ENCODE peak calls at places on chromosomes 16 and 17, in nine cellular contexts. H, C, D, E, Q, T, S, B and Z are unnamed samples.

GRCh38 chr17:15516150-15516549 is 47.1 kb downstream of the TVP23C start:
- DNase-seq in H (no peak), C (peak; percentile 87), D (no peak), E (no peak), Q (peak; percentile 41), T (no peak), S (no peak), B (peak; percentile 45), Z (no peak)

GRCh38 chr16:74280448-74280847 is 16.2 kb upstream of the PSMD7 start:
- DNase-seq in H (no peak), C (no peak), D (no peak), E (no peak), Q (no peak), T (no peak), S (no peak), B (no peak), Z (no peak)

GRCh38 chr16:89602273-89602951 is 11.0 kb upstream of the DPEP1 start:
- DNase-seq in H (no peak), C (peak; percentile 83), D (no peak), E (no peak), Q (peak; percentile 86), T (peak; percentile 88), S (no peak), B (peak; percentile 87), Z (peak; percentile 91)

GRCh38 chr17:81556863-81557262 is 4.7 kb upstream of the FAAP100 start:
- DNase-seq in H (no peak), C (no peak), D (no peak), E (no peak), Q (no peak), T (no peak), S (no peak), B (no peak), Z (no peak)

GRCh38 chr16:88333645-88334516 is 48.9 kb upstream of the ZNF469 start:
- DNase-seq in H (no peak), C (peak; percentile 23), D (no peak), E (no peak), Q (no peak), T (no peak), S (no peak), B (no peak), Z (no peak)

GRCh38 chr16:568401-569258 is 1.1 kb upstream of the PIGQ start:
- DNase-seq in H (no peak), C (no peak), D (no peak), E (no peak), Q (no peak), T (no peak), S (no peak), B (no peak), Z (no peak)

GRCh38 chr17:8192070-8192815 is 2.3 kb upstream of the BORCS6 start:
- DNase-seq in H (peak; percentile 88), C (peak; percentile 96), D (peak; percentile 80), E (peak; percentile 72), Q (peak; percentile 95), T (peak; percentile 93), S (peak; percentile 94), B (peak; percentile 93), Z (peak; percentile 83)

GRCh38 chr17:49146620-49147306 is 14.2 kb downstream of the B4GALNT2 start:
- DNase-seq in H (no peak), C (peak; percentile 100), D (peak; percentile 88), E (no peak), Q (peak; percentile 99), T (no peak), S (no peak), B (peak; percentile 96), Z (no peak)

GRCh38 chr16:15777533-15778203 is 79.2 kb downstream of the MYH11 start:
- DNase-seq in H (peak; percentile 28), C (peak; percentile 52), D (peak; percentile 41), E (no peak), Q (peak; percentile 32), T (peak; percentile 75), S (no peak), B (peak; percentile 74), Z (no peak)

GRCh38 chr17:28598799-28599310 is at the start of gene SPAG5:
- DNase-seq in H (peak; percentile 97), C (peak; percentile 91), D (peak; percentile 75), E (peak; percentile 95), Q (peak; percentile 88), T (peak; percentile 97), S (peak; percentile 97), B (peak; percentile 90), Z (peak; percentile 93)
- TF ChIP-seq CTCF in H (no peak), C (no peak), D (no peak), E (no peak), Q (no peak), T (no peak), S (no peak), B (no peak), Z (no peak)

GRCh38 chr17:47879776-47880452 is 16.1 kb upstream of the SP2 start:
- DNase-seq in H (no peak), C (no peak), D (no peak), E (no peak), Q (no peak), T (no peak), S (no peak), B (no peak), Z (no peak)

GRCh38 chr17:47879028-47879585 is 16.9 kb upstream of the SP2 start:
- DNase-seq in H (no peak), C (peak; percentile 23), D (no peak), E (no peak), Q (peak; percentile 68), T (no peak), S (no peak), B (no peak), Z (no peak)

GRCh38 chr17:47878203-47879027 is 17.6 kb upstream of the SP2 start:
- DNase-seq in H (no peak), C (no peak), D (no peak), E (no peak), Q (no peak), T (no peak), S (no peak), B (no peak), Z (no peak)

GRCh38 chr17:47875586-47875985 is 20.4 kb upstream of the SP2 start:
- DNase-seq in H (no peak), C (no peak), D (no peak), E (peak; percentile 9), Q (no peak), T (no peak), S (no peak), B (no peak), Z (no peak)

DNA sequence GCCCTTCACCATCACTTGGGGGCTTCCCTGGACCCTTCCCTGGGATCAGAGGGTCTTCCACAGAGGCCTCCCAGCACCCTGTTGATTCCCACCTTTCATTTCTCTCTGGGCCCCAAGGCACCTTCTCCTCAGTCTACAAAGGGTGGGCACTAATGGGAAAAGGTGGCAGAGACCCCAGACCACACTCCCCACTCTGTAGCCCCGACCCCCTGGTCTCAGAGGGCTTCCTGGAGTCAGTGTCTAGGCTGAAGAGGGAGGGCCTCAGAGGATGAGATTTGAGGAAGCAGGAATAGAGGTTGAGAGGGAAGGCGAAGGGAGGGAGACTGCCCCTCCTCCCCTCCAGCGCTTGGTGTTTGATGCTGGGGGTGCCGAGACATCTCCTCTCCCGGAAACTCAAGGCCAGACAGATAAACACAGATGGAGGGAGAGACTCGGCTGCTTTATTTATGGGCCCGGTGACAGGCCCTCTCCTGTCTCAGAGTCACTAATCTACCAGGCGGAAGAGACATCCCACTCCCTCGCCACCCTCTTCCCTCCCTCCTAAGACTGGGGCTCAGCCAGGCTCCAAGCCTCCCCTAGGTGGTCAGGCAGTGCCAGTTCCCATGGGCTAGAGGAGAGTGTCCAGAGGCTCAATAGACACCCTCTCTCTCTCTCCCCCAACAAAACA is 18.5 kb upstream of the SP2 start:
- DNase-seq in H (no peak), C (no peak), D (no peak), E (no peak), Q (no peak), T (no peak), S (no peak), B (no peak), Z (no peak)
- TF ChIP-seq CTCF in H (no peak), C (no peak), D (no peak), E (no peak), Q (no peak), T (no peak), S (no peak), B (no peak), Z (no peak)

GRCh38 chr17:61000911-61001310 is 323.3 kb downstream of the BCAS3 start:
- DNase-seq in H (no peak), C (peak; percentile 82), D (peak; percentile 2), E (no peak), Q (peak; percentile 89), T (peak; percentile 45), S (no peak), B (peak; percentile 61), Z (no peak)
- TF ChIP-seq CTCF in H (no peak), C (peak; percentile 52), D (peak; percentile 39), E (peak; percentile 19), Q (peak; percentile 71), T (peak; percentile 47), S (no peak), B (peak; percentile 48), Z (peak; percentile 11)

DNA sequence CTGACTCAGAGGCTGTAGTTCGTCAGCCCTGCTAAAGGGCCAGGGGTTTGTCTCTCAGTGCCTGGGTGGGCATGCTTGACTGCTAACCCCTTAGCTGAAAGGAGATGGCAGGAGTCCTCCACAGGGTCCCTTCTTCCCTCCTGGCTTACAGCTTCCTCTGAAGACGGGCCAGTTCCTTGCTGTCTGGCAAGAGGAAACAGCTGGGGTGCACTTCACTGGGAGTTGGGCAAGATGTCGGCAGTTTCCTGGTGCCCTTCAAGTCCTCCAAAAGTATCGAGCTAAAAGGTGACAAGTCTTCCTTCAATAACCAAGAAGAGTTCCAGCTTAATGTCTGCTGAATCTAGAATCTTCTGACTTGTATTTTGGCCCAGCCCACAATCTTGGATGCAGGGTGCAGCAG is 23.4 kb downstream of the NUP85 start:
- DNase-seq in H (no peak), C (no peak), D (no peak), E (peak; percentile 63), Q (no peak), T (no peak), S (no peak), B (no peak), Z (no peak)
- TF ChIP-seq CTCF in H (no peak), C (no peak), D (no peak), E (no peak), Q (no peak), T (no peak), S (no peak), B (no peak), Z (no peak)

GRCh38 chr17:44007346-44008204 is 3.2 kb downstream of the NAGS start:
- DNase-seq in H (no peak), C (no peak), D (no peak), E (no peak), Q (no peak), T (no peak), S (no peak), B (no peak), Z (no peak)
- TF ChIP-seq CTCF in H (no peak), C (no peak), D (no peak), E (peak; percentile 4), Q (no peak), T (no peak), S (no peak), B (no peak), Z (peak; percentile 22)